ENCODE peak calls at places on chromosomes 2 and 18, in four cellular contexts. X is HepG2, C is K562, G is H1. H is an unnamed sample.

GRCh38 chr2:23531280-23531679 is 146.3 kb downstream of the KLHL29 start:
- DNase-seq in X (no peak), C (no peak), G (no peak), H (no peak)

GRCh38 chr2:1227289-1227900 is 185.9 kb upstream of the TPO start:
- DNase-seq in X (no peak), C (no peak), G (no peak), H (no peak)

GRCh38 chr2:6958616-6959235 is 41.5 kb downstream of the RNF144A start:
- DNase-seq in X (no peak), C (no peak), G (no peak), H (no peak)

GRCh38 chr2:216023055-216023648 is 9.8 kb upstream of the MREG start:
- DNase-seq in X (peak), C (peak), G (peak), H (no peak)

GRCh38 chr2:215748446-215748845 is 264.9 kb downstream of the MREG start:
- DNase-seq in X (no peak), C (no peak), G (no peak), H (no peak)

GRCh38 chr2:112765251-112765650 is 842 bp upstream of the CKAP2L start:
- DNase-seq in X (no peak), C (no peak), G (no peak), H (no peak)

GRCh38 chr2:32768387-32769174 is 140.7 kb downstream of the TTC27 start:
- DNase-seq in X (no peak), C (peak), G (no peak), H (no peak)

GRCh38 chr2:78908973-78909372 is 116.5 kb upstream of the REG3G start:
- DNase-seq in X (peak), C (no peak), G (no peak), H (no peak)

GRCh38 chr2:20563251-20563650 is 87.6 kb downstream of the HS1BP3 start:
- DNase-seq in X (no peak), C (no peak), G (no peak), H (no peak)

GRCh38 chr2:107088156-107088555 is 202.2 kb upstream of the ST6GAL2 start:
- DNase-seq in X (no peak), C (no peak), G (no peak), H (no peak)

GRCh38 chr2:61255580-61256437 is 93.8 kb downstream of the C2orf74 start:
- DNase-seq in X (peak), C (no peak), G (no peak), H (no peak)

GRCh38 chr2:151237422-151238012 is 24.1 kb downstream of the RBM43 start:
- DNase-seq in X (no peak), C (no peak), G (no peak), H (no peak)

GRCh38 chr18:72086421-72086820 is 457.7 kb downstream of the CBLN2 start:
- DNase-seq in X (peak), C (no peak), G (no peak), H (no peak)

GRCh38 chr2:50143822-50144575 is 887.9 kb downstream of the NRXN1 start:
- DNase-seq in X (peak), C (no peak), G (no peak), H (peak)

GRCh38 chr2:161981679-161982300 is 92.2 kb downstream of the DPP4 start:
- DNase-seq in X (no peak), C (no peak), G (no peak), H (no peak)

GRCh38 chr2:69779258-69779989 is 37.5 kb downstream of the ANXA4 start:
- DNase-seq in X (peak), C (peak), G (no peak), H (no peak)

GRCh38 chr2:240585101-240585500 is 1.4 kb upstream of the CAPN10 start:
- DNase-seq in X (no peak), C (no peak), G (no peak), H (peak)

GRCh38 chr2:102001767-102002142 is 10.0 kb downstream of the IL1R2 start:
- DNase-seq in X (no peak), C (no peak), G (no peak), H (no peak)

GRCh38 chr2:12769492-12770105 is 52.9 kb downstream of the TRIB2 start:
- DNase-seq in X (no peak), C (no peak), G (peak), H (no peak)

GRCh38 chr2:68879296-68879695 is 8.1 kb upstream of the BMP10 start:
- DNase-seq in X (no peak), C (no peak), G (no peak), H (no peak)

GRCh38 chr2:225337183-225337582 is 62.3 kb upstream of the NYAP2 start:
- DNase-seq in X (no peak), C (no peak), G (no peak), H (no peak)

GRCh38 chr2:191297031-191297430 is 51.8 kb downstream of the MYO1B start:
- DNase-seq in X (no peak), C (no peak), G (no peak), H (no peak)

GRCh38 chr2:209593930-209594329 is 170.1 kb downstream of the MAP2 start:
- DNase-seq in X (no peak), C (no peak), G (no peak), H (no peak)

GRCh38 chr2:212897296-212897695 is 254.1 kb downstream of the IKZF2 start:
- DNase-seq in X (no peak), C (no peak), G (no peak), H (no peak)

GRCh38 chr2:2036686-2037085 is 292.4 kb upstream of the PXDN start:
- DNase-seq in X (no peak), C (no peak), G (no peak), H (no peak)

GRCh38 chr2:12052771-12053170 is 306.3 kb downstream of the LPIN1 start:
- DNase-seq in X (no peak), C (no peak), G (no peak), H (no peak)

GRCh38 chr2:160649698-160650097 is 156.1 kb upstream of the RBMS1 start:
- DNase-seq in X (no peak), C (no peak), G (no peak), H (no peak)

GRCh38 chr2:197107291-197108269 is 181.1 kb upstream of the PGAP1 start:
- DNase-seq in X (no peak), C (no peak), G (no peak), H (no peak)

GRCh38 chr2:218326315-218326714 is 30.3 kb upstream of the CATIP start:
- DNase-seq in X (no peak), C (no peak), G (no peak), H (no peak)

GRCh38 chr2:233728723-233729301 is at the start of gene UGT1A3:
- DNase-seq in X (no peak), C (no peak), G (no peak), H (no peak)

GRCh38 chr2:25444608-25445270 is 103.0 kb upstream of the DNMT3A start:
- DNase-seq in X (no peak), C (no peak), G (no peak), H (no peak)

GRCh38 chr2:38508311-38509039 is 94.3 kb downstream of the HNRNPLL start:
- DNase-seq in X (peak), C (peak), G (peak), H (peak)

GRCh38 chr2:174901075-174901474 is 104.1 kb downstream of the CHN1 start:
- DNase-seq in X (no peak), C (no peak), G (no peak), H (no peak)

GRCh38 chr18:48106498-48106897 is 176.0 kb upstream of the SMAD2 start:
- DNase-seq in X (no peak), C (no peak), G (no peak), H (no peak)

GRCh38 chr2:104378853-104379374 is 475.0 kb upstream of the POU3F3 start:
- DNase-seq in X (peak), C (no peak), G (no peak), H (no peak)

GRCh38 chr2:181546086-181546485 is 88.9 kb downstream of the ITGA4 start:
- DNase-seq in X (no peak), C (no peak), G (no peak), H (no peak)

GRCh38 chr2:600542-601386 is 76.4 kb downstream of the TMEM18 start:
- DNase-seq in X (no peak), C (peak), G (peak), H (no peak)

DNA sequence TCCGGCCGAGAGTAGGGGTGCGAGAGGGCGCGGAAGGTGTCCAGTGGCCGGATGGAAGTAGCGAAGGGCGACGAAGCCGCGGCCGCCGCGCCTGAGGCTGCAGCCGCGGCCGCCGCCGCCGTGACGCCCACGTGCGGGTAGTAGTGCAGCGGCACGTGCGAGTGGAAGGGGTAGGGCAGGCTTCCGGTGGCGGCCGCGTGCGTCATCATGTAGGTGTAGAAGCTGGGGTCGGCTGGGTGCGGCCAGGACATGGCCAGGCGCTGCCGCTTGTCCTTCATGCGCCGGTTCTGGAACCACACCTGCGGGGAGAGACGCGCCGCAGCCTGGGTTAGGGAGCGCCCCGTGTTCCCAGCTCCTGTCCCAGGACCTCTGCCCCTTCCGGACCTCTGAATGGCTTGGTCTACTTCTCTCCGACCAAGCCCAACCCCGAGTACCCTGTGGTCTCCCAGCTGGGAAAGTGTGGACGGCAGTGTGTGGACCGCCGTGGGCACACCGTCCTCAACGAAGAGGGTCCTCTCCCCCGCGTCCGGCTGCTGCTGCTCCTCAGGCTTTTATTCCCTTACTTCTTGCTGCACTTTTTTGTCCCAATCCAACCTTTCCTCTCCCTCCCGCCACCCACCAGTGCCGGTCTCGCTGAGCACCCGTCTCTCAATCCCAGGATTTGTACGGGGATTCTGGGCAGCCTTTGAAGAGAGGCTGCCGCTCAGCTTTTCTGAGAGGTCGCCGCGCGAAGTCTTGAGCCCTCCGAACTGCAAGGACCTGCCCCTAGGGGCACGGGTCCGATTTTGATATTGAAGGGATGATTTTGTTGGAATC is 3.0 kb downstream of the EVX2 start:
- DNase-seq in X (no peak), C (no peak), G (peak), H (no peak)
- TF ChIP-seq CBX5 in X (no peak), C (no peak), G (no peak), H (no peak)

DNA sequence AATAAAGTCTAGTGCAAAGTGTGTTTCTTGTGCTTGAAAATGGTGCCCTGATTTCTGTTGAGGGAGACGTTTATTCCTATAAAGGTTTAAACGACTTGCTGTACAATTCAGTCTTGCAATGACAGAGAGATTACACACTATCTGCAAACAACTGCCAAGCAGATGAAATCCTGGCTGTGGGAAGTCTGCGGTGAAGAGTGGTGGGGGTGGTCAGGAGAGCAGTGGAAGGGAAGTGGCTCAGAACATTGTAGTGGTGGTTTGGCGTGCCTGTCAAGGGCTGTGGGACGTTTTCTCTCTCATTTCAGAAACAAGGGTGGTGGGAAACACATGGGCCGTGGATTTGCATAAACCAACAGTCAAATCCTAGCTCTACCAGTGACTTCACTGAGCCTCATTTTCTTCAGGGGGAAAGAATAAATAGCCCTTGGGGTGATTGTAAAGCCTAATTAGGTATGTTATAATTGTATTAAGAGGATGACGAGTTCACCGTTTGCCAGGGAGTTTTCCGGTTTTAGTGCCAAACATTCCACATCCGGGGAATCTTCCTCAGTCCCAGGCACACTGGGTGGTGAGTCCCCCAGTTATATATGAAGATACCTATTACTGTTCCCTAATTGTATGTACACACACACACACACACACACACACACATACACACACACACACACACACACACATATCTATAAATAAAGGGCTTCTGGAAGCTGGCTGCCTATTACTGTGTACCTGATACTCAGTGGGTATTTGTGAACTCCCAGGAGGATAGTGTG is 115.0 kb downstream of the SPTBN1 start:
- DNase-seq in X (peak), C (no peak), G (no peak), H (peak)
- TF ChIP-seq CBX5 in X (peak), C (no peak), G (no peak), H (peak)

DNA sequence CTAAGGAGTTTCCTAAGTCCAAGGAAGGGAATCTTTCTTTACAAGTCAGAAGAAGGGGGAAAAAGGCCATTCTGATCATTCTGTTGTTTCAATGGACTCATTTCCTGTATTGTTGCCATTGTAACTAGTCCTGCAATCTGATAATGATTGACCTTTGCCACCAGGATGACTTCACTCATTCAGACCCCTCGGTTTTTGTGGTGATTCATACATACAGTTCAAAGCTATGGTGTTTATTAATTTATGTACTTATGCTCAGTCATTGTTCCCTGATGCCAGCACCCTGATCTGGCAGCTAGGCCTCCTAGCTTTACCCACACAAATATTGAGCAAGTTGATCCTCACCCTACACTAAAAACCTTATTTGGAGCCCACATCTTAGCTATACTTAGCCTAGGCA is 57.6 kb upstream of the ZNF519 start:
- DNase-seq in X (peak), C (no peak), G (no peak), H (no peak)
- TF ChIP-seq CBX5 in X (no peak), C (no peak), G (no peak), H (no peak)

DNA sequence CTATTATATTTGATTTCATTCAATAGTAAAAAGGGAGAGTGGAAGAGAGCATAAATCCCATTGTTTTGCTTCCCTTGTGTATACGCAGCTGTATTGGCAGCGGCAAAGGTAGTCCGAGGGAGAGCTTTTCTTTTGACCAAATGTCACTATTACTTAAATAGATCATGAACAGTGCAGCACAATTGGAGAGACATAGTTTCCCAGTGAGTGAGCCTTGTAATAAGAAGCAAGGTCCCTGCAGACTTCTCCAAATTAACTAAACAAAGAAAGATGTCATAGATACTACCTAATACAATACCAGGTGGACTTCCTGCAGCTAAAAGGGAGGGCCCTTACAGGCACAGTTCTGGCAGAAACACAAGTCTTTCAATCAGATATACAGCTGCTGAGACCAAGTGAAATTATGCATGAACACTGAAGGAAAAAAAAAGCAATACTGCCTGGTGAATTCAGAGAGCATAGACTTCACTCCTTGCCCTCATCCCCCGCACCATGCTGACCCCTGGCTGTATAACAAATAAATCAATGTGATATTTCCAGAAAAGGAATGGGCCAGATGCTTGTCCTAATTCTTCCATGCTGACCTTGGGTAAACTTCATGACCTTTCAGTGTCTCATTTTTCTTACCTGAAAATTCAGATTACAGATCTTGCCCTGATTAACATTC is 404.7 kb upstream of the CDH2 start:
- DNase-seq in X (no peak), C (no peak), G (no peak), H (no peak)
- TF ChIP-seq CBX5 in X (no peak), C (no peak), G (no peak), H (no peak)

GRCh38 chr2:134667541-134667940 is 51.3 kb downstream of the TMEM163 start:
- DNase-seq in X (no peak), C (no peak), G (no peak), H (no peak)

GRCh38 chr2:134669731-134670669 is 48.8 kb downstream of the TMEM163 start:
- DNase-seq in X (no peak), C (no peak), G (no peak), H (no peak)

GRCh38 chr2:134670955-134671354 is 47.8 kb downstream of the TMEM163 start:
- DNase-seq in X (no peak), C (no peak), G (no peak), H (no peak)

GRCh38 chr2:134667081-134667480 is 51.7 kb downstream of the TMEM163 start:
- DNase-seq in X (no peak), C (no peak), G (peak), H (no peak)

DNA sequence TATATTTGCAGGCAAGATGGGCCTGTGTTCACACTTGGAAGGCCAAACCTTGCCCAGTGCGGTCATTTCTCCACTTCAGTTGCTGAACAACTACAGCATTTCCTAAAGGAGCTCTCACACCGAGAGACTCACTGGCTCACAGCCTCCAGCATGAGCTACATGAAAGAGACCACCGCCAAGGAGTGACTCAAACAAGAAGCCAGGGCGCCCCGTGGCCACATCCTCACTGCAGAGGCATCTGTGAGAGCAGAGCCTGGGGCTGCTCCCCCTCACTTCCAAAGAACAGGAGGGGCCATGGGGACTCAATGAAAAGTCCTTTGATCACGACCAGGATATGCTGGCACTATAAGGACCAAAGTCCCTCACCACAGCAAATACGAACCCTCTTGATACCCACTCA is 50.0 kb downstream of the TMEM163 start:
- DNase-seq in X (no peak), C (no peak), G (peak), H (no peak)
- TF ChIP-seq CBX5 in X (no peak), C (no peak), G (no peak), H (no peak)

DNA sequence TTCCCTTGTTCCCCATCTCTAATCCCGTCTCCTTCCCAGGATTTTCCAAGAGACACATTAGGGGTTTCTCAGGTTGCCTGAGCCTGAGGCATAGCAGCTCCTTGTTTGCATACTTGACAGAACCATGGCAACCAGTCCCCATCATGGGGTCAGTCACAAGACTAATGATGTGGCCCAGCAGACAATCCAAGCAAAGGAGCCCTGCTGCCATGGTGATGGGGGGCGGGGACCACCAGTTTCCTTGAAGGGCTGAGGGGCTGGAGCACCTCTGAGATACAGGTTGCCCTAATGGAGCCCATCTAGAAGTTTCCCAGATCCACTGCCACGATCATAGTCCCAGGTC is 18.4 kb upstream of the RESP18 start:
- DNase-seq in X (no peak), C (no peak), G (no peak), H (no peak)
- TF ChIP-seq CBX5 in X (no peak), C (no peak), G (no peak), H (no peak)

DNA sequence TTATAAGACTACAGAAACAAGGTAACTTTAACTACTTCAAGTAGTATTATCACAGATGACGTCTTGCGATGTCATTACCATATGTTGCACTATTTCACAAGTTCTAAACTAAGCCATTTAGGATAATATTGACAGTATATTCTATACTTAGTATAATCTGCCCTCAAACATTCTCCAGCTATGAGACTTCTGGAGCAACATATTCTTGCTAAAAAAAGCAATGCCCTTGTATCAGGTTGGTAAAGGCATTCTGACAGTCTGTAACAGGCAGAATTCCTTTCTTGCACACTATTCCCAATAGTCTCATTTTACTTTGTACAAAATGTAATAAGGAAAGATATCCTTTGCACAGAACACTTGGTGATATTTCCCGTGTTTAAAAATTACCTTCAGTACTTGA is 694.8 kb upstream of the PKDCC start:
- DNase-seq in X (no peak), C (no peak), G (no peak), H (no peak)
- TF ChIP-seq CBX5 in X (no peak), C (no peak), G (no peak), H (no peak)

GRCh38 chr2:170696006-170696405 is 19.1 kb upstream of the SP5 start:
- DNase-seq in X (no peak), C (no peak), G (no peak), H (no peak)
- TF ChIP-seq CBX5 in X (no peak), C (no peak), G (no peak), H (no peak)